ENCODE peak calls at places on chromosome 11, in four cellular contexts. W is left ventricle myocardium inferior, L is WERI-Rb-1, S is epithelial cell of esophagus. Z is an unnamed sample.

GRCh38 chr11:78417175-78417887 is at the start of gene GAB2:
- DNase-seq in W (no peak), L (peak), S (peak), Z (peak)

GRCh38 chr11:46489668-46490560 is 98.3 kb upstream of the CHRM4 start:
- DNase-seq in W (no peak), L (peak), S (peak), Z (peak)

GRCh38 chr11:111393096-111393495 is 14.0 kb upstream of the POU2AF1 start:
- DNase-seq in W (no peak), L (no peak), S (no peak), Z (no peak)

GRCh38 chr11:11171854-11172253 is 181.2 kb downstream of the CSNK2A3 start:
- DNase-seq in W (no peak), L (no peak), S (no peak), Z (no peak)

GRCh38 chr11:19963697-19964340 is 196.5 kb downstream of the DBX1 start:
- DNase-seq in W (no peak), L (peak), S (no peak), Z (no peak)

GRCh38 chr11:112457532-112457931 is 196.9 kb upstream of the PLET1 start:
- DNase-seq in W (no peak), L (no peak), S (no peak), Z (no peak)

GRCh38 chr11:109939176-109939810 is 153.9 kb upstream of the ZC3H12C start:
- DNase-seq in W (no peak), L (peak), S (peak), Z (peak)

GRCh38 chr11:10654211-10655150 is 39.1 kb downstream of the IRAG1 start:
- DNase-seq in W (no peak), L (peak), S (peak), Z (no peak)

GRCh38 chr11:130023204-130023603 is 20.6 kb upstream of the PRDM10 start:
- DNase-seq in W (no peak), L (no peak), S (peak), Z (no peak)

GRCh38 chr11:83990160-83990733 is 704.1 kb upstream of the CCDC90B start:
- DNase-seq in W (peak), L (no peak), S (no peak), Z (no peak)

GRCh38 chr11:66312549-66313320 is 4.1 kb downstream of the CD248 start:
- DNase-seq in W (peak), L (peak), S (peak), Z (peak)

GRCh38 chr11:13169709-13170108 is 107.9 kb upstream of the BMAL1 start:
- DNase-seq in W (no peak), L (no peak), S (peak), Z (no peak)

GRCh38 chr11:14908214-14908880 is 16.3 kb upstream of the CYP2R1 start:
- DNase-seq in W (no peak), L (peak), S (peak), Z (peak)

GRCh38 chr11:134609361-134610115 is 197.5 kb upstream of the B3GAT1 start:
- DNase-seq in W (no peak), L (no peak), S (no peak), Z (no peak)

GRCh38 chr11:58497951-58498350 is 10.0 kb downstream of the OR5B21 start:
- DNase-seq in W (no peak), L (no peak), S (peak), Z (no peak)

GRCh38 chr11:6627762-6628241 is 8.6 kb upstream of the TPP1 start:
- DNase-seq in W (no peak), L (no peak), S (no peak), Z (no peak)

GRCh38 chr11:15602042-15602441 is 487.3 kb downstream of the INSC start:
- DNase-seq in W (no peak), L (no peak), S (no peak), Z (no peak)

GRCh38 chr11:101436511-101437142 is 147.2 kb downstream of the TRPC6 start:
- DNase-seq in W (no peak), L (peak), S (peak), Z (peak)

GRCh38 chr11:131038597-131038996 is 122.3 kb upstream of the SNX19 start:
- DNase-seq in W (no peak), L (peak), S (peak), Z (no peak)

GRCh38 chr11:660681-661444 is 23.8 kb downstream of the DRD4 start:
- DNase-seq in W (no peak), L (no peak), S (no peak), Z (no peak)

GRCh38 chr11:94653561-94653960 is 86.4 kb downstream of the PIWIL4 start:
- DNase-seq in W (no peak), L (no peak), S (no peak), Z (no peak)

DNA sequence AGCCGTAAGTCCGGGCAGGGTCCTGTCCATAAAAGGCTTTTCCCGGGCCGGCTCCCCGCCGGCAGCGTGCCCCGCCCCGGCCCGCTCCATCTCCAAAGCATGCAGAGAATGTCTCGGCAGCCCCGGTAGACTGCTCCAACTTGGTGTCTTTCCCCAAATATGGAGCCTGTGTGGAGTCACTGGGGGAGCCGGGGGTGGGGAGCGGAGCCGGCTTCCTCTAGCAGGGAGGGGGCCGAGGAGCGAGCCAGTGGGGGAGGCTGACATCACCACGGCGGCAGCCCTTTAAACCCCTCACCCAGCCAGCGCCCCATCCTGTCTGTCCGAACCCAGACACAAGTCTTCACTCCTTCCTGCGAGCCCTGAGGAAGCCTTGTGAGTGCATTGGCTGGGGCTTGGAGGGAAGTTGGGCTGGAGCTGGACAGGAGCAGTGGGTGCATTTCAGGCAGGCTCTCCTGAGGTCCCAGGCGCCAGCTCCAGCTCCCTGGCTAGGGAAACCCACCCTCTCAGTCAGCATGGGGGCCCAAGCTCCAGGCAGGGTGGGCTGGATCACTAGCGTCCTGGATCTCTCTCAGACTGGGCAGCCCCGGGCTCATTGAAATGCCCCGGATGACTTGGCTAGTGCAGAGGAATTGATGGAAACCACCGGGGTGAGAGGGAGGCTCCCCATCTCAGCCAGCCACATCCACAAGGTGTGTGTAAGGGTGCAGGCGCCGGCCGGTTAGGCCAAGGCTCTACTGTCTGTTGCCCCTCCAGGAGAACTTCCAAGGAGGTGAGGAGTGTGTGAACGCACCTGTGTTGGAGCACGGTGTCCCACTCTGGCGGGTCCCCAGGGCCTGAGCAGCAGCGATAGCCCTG is at the start of gene TAGLN:
- DNase-seq in W (peak), L (no peak), S (peak), Z (peak)
- H3K4me3 ChIP-seq in W (peak), L (no peak), S (no peak), Z (no peak)

GRCh38 chr11:67731583-67731982 is 57.2 kb upstream of the ALDH3B2 start:
- DNase-seq in W (no peak), L (no peak), S (no peak), Z (no peak)
- H3K4me3 ChIP-seq in W (peak), L (no peak), S (no peak), Z (no peak)

DNA sequence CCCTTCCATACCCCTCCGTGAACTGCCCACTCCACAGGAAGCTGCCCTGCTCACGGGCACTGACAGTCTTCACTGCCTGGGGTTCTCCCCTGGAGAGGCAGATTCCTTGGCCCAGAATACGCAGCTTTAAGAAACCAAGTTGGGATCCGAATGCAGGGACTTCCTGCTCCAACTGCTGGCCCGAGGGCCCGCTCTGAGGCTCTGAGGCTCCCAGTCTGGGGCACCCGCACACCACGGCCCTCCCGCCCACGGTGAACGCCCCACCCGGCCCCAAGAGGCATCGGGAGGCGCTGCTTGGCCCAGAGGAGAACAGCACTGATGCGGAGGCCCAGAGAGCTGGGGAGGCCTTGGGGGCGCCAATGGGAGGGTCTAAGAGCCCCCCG is 42.3 kb downstream of the IGF2 start:
- DNase-seq in W (no peak), L (no peak), S (no peak), Z (no peak)
- H3K4me3 ChIP-seq in W (peak), L (no peak), S (no peak), Z (no peak)

GRCh38 chr11:30786392-30787120 is 200.4 kb upstream of the MPPED2 start:
- DNase-seq in W (no peak), L (no peak), S (no peak), Z (no peak)
- H3K4me3 ChIP-seq in W (no peak), L (no peak), S (no peak), Z (no peak)

DNA sequence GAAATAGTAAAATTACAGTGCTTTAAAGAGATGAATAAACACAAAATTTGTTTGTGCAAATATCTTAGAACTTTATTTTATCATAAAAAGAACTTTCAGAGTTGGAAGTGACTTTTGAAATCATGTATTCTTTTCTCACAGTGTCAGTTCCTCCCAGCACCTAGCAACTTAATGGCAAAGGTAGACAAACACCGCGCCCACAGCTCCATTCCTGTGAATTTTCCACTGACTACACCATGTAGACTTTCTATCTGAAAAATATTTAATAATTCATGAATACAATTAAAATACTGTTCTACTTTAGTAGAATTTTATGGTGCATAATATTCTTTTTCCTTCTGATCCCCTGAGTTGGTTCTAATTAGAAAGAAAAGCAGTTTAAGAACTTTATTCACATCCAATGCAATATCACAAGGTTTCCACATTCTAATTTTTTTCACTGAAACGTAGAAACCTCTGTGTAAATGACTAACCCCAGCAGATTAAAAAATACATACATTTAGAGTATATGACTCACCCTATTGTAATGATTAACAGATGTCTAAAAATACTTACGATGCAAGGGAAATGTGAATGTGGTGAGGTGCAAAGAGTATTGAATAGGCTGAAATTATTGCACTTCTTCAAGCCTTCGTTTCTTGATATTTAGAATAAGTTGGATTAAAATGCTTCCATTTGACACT is 218.2 kb upstream of the CCDC179 start:
- DNase-seq in W (no peak), L (no peak), S (peak), Z (no peak)
- H3K4me3 ChIP-seq in W (no peak), L (no peak), S (no peak), Z (no peak)

DNA sequence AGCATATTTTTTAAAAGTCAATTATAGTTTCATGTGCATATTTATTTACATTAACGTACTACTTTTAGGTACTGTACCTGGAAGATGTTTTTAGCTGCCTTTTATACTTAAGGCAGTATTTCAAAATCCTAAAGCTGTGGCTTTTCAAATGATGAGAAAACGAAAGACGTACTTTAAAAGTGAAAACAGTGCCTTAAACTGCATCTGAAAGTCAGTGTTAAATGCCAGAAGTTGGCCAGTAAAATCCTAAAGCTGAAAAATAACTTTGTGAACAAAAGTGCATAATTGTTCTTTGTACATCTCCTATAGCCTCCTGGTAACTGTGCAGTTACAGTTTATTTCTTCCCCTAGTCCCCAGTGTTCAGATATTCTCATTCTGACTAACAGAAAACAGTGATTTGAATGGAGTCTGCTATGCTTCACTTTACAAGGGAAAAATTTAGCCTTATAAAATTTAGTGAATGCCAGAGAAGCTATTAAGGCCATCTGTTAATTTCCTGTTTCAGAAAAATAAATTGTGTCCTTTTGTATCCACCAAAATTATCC is 6.8 kb downstream of the EED start:
- DNase-seq in W (no peak), L (no peak), S (no peak), Z (no peak)
- H3K4me3 ChIP-seq in W (no peak), L (no peak), S (no peak), Z (no peak)

GRCh38 chr11:77410076-77410827 is 63.6 kb downstream of the PAK1 start:
- DNase-seq in W (no peak), L (no peak), S (no peak), Z (no peak)
- H3K4me3 ChIP-seq in W (peak), L (no peak), S (no peak), Z (no peak)

GRCh38 chr11:61027141-61027840 is 55.8 kb downstream of the CD6 start:
- DNase-seq in W (no peak), L (no peak), S (no peak), Z (no peak)

GRCh38 chr11:61026121-61027031 is 54.9 kb downstream of the CD6 start:
- DNase-seq in W (no peak), L (no peak), S (no peak), Z (no peak)

GRCh38 chr11:61023086-61024035 is 51.9 kb downstream of the CD6 start:
- DNase-seq in W (no peak), L (no peak), S (no peak), Z (peak)

GRCh38 chr11:61024938-61025818 is 53.7 kb downstream of the CD6 start:
- DNase-seq in W (no peak), L (no peak), S (no peak), Z (no peak)

GRCh38 chr11:61025819-61026120 is 54.3 kb downstream of the CD6 start:
- DNase-seq in W (no peak), L (no peak), S (no peak), Z (no peak)
- H3K4me3 ChIP-seq in W (no peak), L (no peak), S (no peak), Z (no peak)

DNA sequence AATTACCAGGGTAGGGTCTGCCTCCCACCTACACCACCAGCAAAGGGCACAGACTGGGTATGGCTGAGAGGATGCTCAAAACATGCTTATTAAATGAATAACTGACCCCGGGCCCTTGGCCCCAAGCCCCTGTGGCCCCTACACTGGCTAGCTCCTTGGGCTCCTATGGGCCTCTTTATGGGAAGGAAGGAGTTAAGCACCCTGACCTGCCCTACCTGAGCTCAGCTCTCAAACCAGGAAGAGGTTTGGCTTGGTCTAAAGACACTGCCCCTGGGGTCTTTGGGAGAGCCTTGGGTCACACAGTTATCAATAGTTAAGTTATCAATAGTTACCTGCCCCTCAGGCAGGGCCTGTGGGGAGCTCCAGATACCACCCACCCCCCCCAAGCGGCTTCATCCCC is 1.2 kb downstream of the USH1C start:
- DNase-seq in W (peak), L (no peak), S (no peak), Z (no peak)
- H3K4me3 ChIP-seq in W (no peak), L (no peak), S (no peak), Z (no peak)

Z was measured in body of pancreas.